ENCODE peak calls at places on chromosome 19, in seven cellular contexts. V, I, B, L, D, W and M are unnamed samples.

GRCh38 chr19:15456871-15457700 is 7.3 kb downstream of the RASAL3 start:
- DNase-seq in V (peak), D (no peak), I (no peak), L (no peak), W (peak), B (no peak), M (peak)

GRCh38 chr19:51002542-51003311 is 1.3 kb upstream of the KLK8 start:
- DNase-seq in D (no peak), L (no peak), B (peak), V (peak), I (no peak), W (peak), M (no peak)

GRCh38 chr19:39038098-39038497 is 5.7 kb upstream of the FBXO27 start:
- DNase-seq in L (peak), I (no peak), W (peak), B (no peak), V (peak), D (peak), M (no peak)

GRCh38 chr19:50925734-50926133 is 14.5 kb upstream of the KLK4 start:
- DNase-seq in L (no peak), I (no peak), V (no peak), D (no peak), B (no peak), W (no peak), M (no peak)

GRCh38 chr19:33052352-33052972 is 12.2 kb downstream of the RHPN2 start:
- DNase-seq in L (peak), I (no peak), W (no peak), B (no peak), D (peak), V (no peak), M (no peak)

GRCh38 chr19:18772620-18773587 is 18.2 kb downstream of the COMP start:
- DNase-seq in D (no peak), V (no peak), B (no peak), I (no peak), W (peak), L (no peak), M (no peak)

GRCh38 chr19:50414850-50415660 is 3.7 kb upstream of the SPIB start:
- DNase-seq in W (peak), B (peak), L (peak), D (peak), V (peak), I (peak), M (peak)

GRCh38 chr19:36460046-36460445 is 29.3 kb downstream of the ZNF566 start:
- DNase-seq in I (no peak), L (no peak), B (no peak), V (no peak), D (no peak), W (no peak), M (no peak)

GRCh38 chr19:33205531-33206260 is 11.6 kb downstream of the LRP3 start:
- DNase-seq in W (no peak), V (no peak), I (no peak), B (no peak), D (no peak), L (no peak), M (no peak)

GRCh38 chr19:46478356-46478986 is 7.1 kb upstream of the PNMA8A start:
- DNase-seq in D (no peak), W (peak), I (no peak), L (peak), V (no peak), B (no peak), M (no peak)

GRCh38 chr19:44093931-44094765 is at the start of gene ZNF224:
- DNase-seq in D (peak), L (peak), B (peak), I (peak), V (peak), W (peak), M (peak)

GRCh38 chr19:43913383-43913782 is 21.7 kb downstream of the ZNF45 start:
- DNase-seq in I (no peak), L (peak), D (no peak), V (no peak), B (no peak), W (no peak), M (no peak)

GRCh38 chr19:38245826-38246498 is 10.2 kb downstream of the PPP1R14A start:
- DNase-seq in L (no peak), W (no peak), B (no peak), D (no peak), I (no peak), V (no peak), M (no peak)

GRCh38 chr19:7971553-7972520 is 28.4 kb upstream of the TIMM44 start:
- DNase-seq in V (no peak), I (no peak), B (no peak), W (no peak), D (no peak), L (no peak), M (no peak)

GRCh38 chr19:31139871-31140505 is 209.2 kb downstream of the TSHZ3 start:
- DNase-seq in W (no peak), B (no peak), V (no peak), D (no peak), L (peak), I (no peak), M (no peak)

GRCh38 chr19:14473073-14473790 is 1.9 kb downstream of the PTGER1 start:
- DNase-seq in B (no peak), L (no peak), W (peak), D (no peak), I (no peak), V (no peak), M (no peak)

GRCh38 chr19:33286899-33287298 is 15.4 kb downstream of the CEBPA start:
- DNase-seq in L (no peak), D (no peak), B (no peak), W (no peak), V (no peak), I (no peak), M (no peak)

GRCh38 chr19:8252922-8253589 is 43.9 kb downstream of the CERS4 start:
- DNase-seq in I (peak), D (peak), L (peak), V (peak), W (peak), B (peak), M (peak)

GRCh38 chr19:40862785-40863184 is 12.5 kb upstream of the CYP2A6 start:
- DNase-seq in I (no peak), V (no peak), L (peak), B (no peak), D (no peak), W (no peak), M (no peak)

GRCh38 chr19:18920400-18920799 is 885 bp downstream of the DDX49 start:
- DNase-seq in V (no peak), D (no peak), W (no peak), L (no peak), I (no peak), B (no peak), M (no peak)

GRCh38 chr19:38655148-38655824 is 7.8 kb downstream of the ACTN4 start:
- DNase-seq in L (no peak), B (no peak), W (no peak), V (no peak), D (no peak), I (no peak), M (no peak)

GRCh38 chr19:51089786-51090185 is 7.1 kb upstream of the KLK14 start:
- DNase-seq in V (no peak), I (no peak), B (no peak), L (no peak), W (no peak), D (no peak), M (no peak)

GRCh38 chr19:36151144-36152051 is 849 bp downstream of the COX7A1 start:
- DNase-seq in W (peak), D (no peak), L (peak), V (no peak), I (no peak), B (peak), M (no peak)

GRCh38 chr19:28609944-28610343 is 603.0 kb downstream of the UQCRFS1 start:
- DNase-seq in B (no peak), L (no peak), W (no peak), D (no peak), V (no peak), I (no peak), M (no peak)

GRCh38 chr19:13053761-13054604 is 48.7 kb downstream of the LYL1 start:
- DNase-seq in W (peak), V (peak), B (peak), D (peak), I (no peak), L (peak), M (no peak)

GRCh38 chr19:50795665-50796073 is 5.5 kb downstream of the ACP4 start:
- DNase-seq in B (no peak), V (no peak), D (no peak), I (no peak), L (no peak), W (no peak), M (no peak)

GRCh38 chr19:3672993-3673392 is 27.3 kb downstream of the PIP5K1C start:
- DNase-seq in D (no peak), B (no peak), V (no peak), I (no peak), W (no peak), L (no peak), M (no peak)

GRCh38 chr19:9128171-9128570 is 1.4 kb upstream of the OR7G3 start:
- DNase-seq in V (peak), B (no peak), D (no peak), L (no peak), W (no peak), I (no peak), M (no peak)

GRCh38 chr19:7611541-7612279 is 16.0 kb downstream of the CAMSAP3 start:
- DNase-seq in B (no peak), V (no peak), I (no peak), D (no peak), L (no peak), W (no peak), M (no peak)

GRCh38 chr19:23318143-23318542 is 67.9 kb upstream of the ZNF724 start:
- DNase-seq in B (no peak), L (no peak), I (no peak), V (no peak), D (no peak), W (no peak), M (no peak)

GRCh38 chr19:18972301-18972831 is 31.3 kb upstream of the HOMER3 start:
- DNase-seq in W (no peak), V (no peak), L (peak), B (no peak), I (no peak), D (no peak), M (no peak)

GRCh38 chr19:29552454-29553280 is 26.9 kb downstream of the VSTM2B start:
- DNase-seq in D (no peak), L (no peak), W (no peak), B (peak), V (no peak), I (no peak), M (no peak)

GRCh38 chr19:55081773-55082022 is 6.0 kb downstream of the EPS8L1 start:
- DNase-seq in L (no peak), W (no peak), V (no peak), B (no peak), D (no peak), I (no peak), M (no peak)

GRCh38 chr19:55079400-55080038 is 3.9 kb downstream of the EPS8L1 start:
- DNase-seq in W (no peak), V (no peak), B (no peak), I (no peak), L (no peak), D (no peak), M (no peak)

GRCh38 chr19:55082023-55082851 is 6.6 kb downstream of the EPS8L1 start:
- DNase-seq in V (no peak), I (no peak), W (peak), D (no peak), B (no peak), L (peak), M (no peak)

GRCh38 chr19:55080121-55080914 is 4.6 kb downstream of the EPS8L1 start:
- DNase-seq in L (peak), V (peak), W (peak), D (peak), B (no peak), I (peak), M (no peak)

GRCh38 chr19:55080915-55081772 is 5.5 kb downstream of the EPS8L1 start:
- DNase-seq in D (peak), I (peak), V (peak), L (peak), B (no peak), W (peak), M (no peak)
- H3K27ac ChIP-seq in D (peak), I (no peak), V (peak), L (no peak), B (peak), W (no peak), M (no peak)

GRCh38 chr19:48381178-48381950 is 10.0 kb downstream of the KDELR1 start:
- DNase-seq in L (no peak), W (peak), D (no peak), V (no peak), I (no peak), B (no peak), M (no peak)

GRCh38 chr19:48378194-48378570 is 13.2 kb downstream of the KDELR1 start:
- DNase-seq in D (no peak), W (no peak), B (no peak), I (no peak), L (no peak), V (no peak), M (no peak)

GRCh38 chr19:48373567-48373966 is 9.4 kb downstream of the SYNGR4 start:
- DNase-seq in B (no peak), I (no peak), L (no peak), D (no peak), V (no peak), W (no peak), M (no peak)

GRCh38 chr19:48379058-48379457 is 12.3 kb downstream of the KDELR1 start:
- DNase-seq in L (no peak), W (no peak), D (no peak), B (no peak), V (no peak), I (no peak), M (no peak)
- H3K27ac ChIP-seq in L (no peak), W (no peak), D (peak), B (no peak), V (no peak), I (no peak), M (no peak)

DNA sequence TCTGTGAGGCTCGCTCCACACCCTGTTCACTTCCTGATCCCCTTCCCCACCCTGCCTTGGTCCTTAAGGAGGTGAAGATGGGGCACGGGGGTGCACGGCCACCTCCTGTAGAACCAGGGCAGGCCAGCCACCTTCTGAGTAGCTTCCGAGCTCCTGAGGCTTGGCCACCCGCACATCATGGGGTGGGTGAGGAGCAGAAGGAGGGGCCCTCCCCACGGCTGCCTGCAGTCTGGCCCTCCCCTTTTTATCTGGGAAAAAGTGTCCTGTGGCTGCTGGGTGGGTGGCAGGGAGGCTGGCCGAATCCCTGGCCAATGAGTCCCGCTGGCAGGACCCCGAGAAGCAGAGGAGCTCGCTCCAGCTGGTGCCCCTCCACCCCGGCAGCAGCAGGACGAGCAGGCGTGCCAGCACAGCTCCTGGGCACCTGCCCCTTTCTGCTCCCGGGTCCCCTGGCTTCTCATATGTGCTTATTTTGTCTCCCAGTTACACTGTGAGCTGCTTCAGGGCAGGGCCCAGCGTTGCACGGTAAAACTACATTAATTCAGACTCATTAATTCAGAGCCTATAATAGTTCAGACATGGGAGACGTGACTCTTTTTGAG is 135.0 kb downstream of the KDM4B start:
- DNase-seq in I (no peak), V (no peak), B (no peak), D (no peak), L (no peak), W (no peak), M (no peak)
- H3K27ac ChIP-seq in I (no peak), V (no peak), B (peak), D (peak), L (no peak), W (peak), M (no peak)

GRCh38 chr19:58560007-58560887 is 1.8 kb upstream of the UBE2M start:
- DNase-seq in B (peak), W (no peak), L (no peak), V (no peak), D (no peak), I (no peak), M (no peak)

GRCh38 chr19:58560921-58561320 is 2.5 kb upstream of the UBE2M start:
- DNase-seq in W (no peak), D (no peak), B (peak), I (no peak), V (no peak), L (no peak), M (no peak)

GRCh38 chr19:58563034-58563573 is 4.7 kb upstream of the UBE2M start:
- DNase-seq in V (no peak), I (no peak), W (peak), D (no peak), L (no peak), B (peak), M (no peak)

GRCh38 chr19:58562126-58563033 is 4.0 kb upstream of the UBE2M start:
- DNase-seq in B (peak), I (no peak), D (no peak), W (peak), L (peak), V (no peak), M (no peak)

GRCh38 chr19:58561373-58562125 is 3.1 kb upstream of the UBE2M start:
- DNase-seq in L (no peak), V (no peak), I (no peak), B (no peak), D (no peak), W (no peak), M (no peak)
- H3K27ac ChIP-seq in L (no peak), V (peak), I (no peak), B (peak), D (peak), W (no peak), M (no peak)

DNA sequence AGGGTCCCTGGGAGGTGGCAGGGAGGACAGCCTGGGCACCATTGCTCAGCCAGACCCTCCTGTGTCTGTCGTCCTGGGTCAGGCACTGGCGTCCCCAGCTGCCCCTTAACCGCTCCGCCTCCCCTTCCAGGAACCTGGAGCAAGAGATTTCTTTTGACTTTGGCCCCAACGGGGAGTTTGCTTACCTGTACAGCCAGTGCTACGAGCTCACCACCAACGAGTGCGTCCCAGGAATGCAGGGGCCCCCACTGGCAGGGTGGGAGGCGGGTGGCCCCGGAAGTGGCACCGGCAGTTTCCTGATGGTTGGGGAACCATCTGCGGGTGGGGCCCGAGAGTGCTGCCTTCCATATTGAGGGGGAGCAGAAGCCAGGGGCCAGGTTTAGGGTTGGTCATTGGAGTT is 13.0 kb downstream of the PRKCSH start:
- DNase-seq in B (no peak), I (no peak), V (no peak), D (no peak), L (no peak), W (no peak), M (no peak)
- H3K27ac ChIP-seq in B (no peak), I (no peak), V (no peak), D (no peak), L (no peak), W (no peak), M (no peak)

GRCh38 chr19:5960005-5961001 is 17.6 kb downstream of the RANBP3 start:
- DNase-seq in B (peak), V (no peak), I (no peak), L (no peak), D (no peak), W (no peak), M (no peak)
- H3K27ac ChIP-seq in B (peak), V (no peak), I (peak), L (no peak), D (peak), W (no peak), M (no peak)

GRCh38 chr19:2089727-2090053 is 6.4 kb downstream of the MOB3A start:
- DNase-seq in I (no peak), V (no peak), D (no peak), W (no peak), L (no peak), B (no peak), M (no peak)
- H3K27ac ChIP-seq in I (peak), V (peak), D (peak), W (peak), L (peak), B (peak), M (no peak)

GRCh38 chr19:35125746-35126623 is 8.9 kb downstream of the LGI4 start:
- DNase-seq in V (no peak), L (no peak), W (no peak), I (no peak), B (no peak), D (no peak), M (no peak)

GRCh38 chr19:35122687-35123551 is 7.3 kb downstream of the FXYD3 start:
- DNase-seq in V (no peak), B (no peak), D (no peak), W (no peak), I (no peak), L (no peak), M (no peak)

GRCh38 chr19:35124098-35125060 is 8.8 kb downstream of the FXYD3 start:
- DNase-seq in W (peak), B (peak), I (peak), L (peak), D (peak), V (peak), M (no peak)

GRCh38 chr19:35125270-35125717 is 9.6 kb downstream of the LGI4 start:
- DNase-seq in I (no peak), L (no peak), D (no peak), B (no peak), W (no peak), V (no peak), M (no peak)

GRCh38 chr19:35123573-35123972 is 8.0 kb downstream of the FXYD3 start:
- DNase-seq in B (peak), I (no peak), D (peak), V (no peak), L (no peak), W (no peak), M (no peak)
- H3K27ac ChIP-seq in B (peak), I (no peak), D (peak), V (no peak), L (no peak), W (no peak), M (no peak)

GRCh38 chr19:45344621-45345505 is 4.3 kb downstream of the KLC3 start:
- DNase-seq in D (no peak), W (no peak), L (no peak), B (no peak), V (no peak), I (no peak), M (no peak)
- H3K27ac ChIP-seq in D (no peak), W (no peak), L (no peak), B (no peak), V (no peak), I (no peak), M (no peak)